ENCODE peak calls at places on chromosomes 3 and 15, in seven cellular contexts. W, H, I, Z, T, E and N are unnamed samples.

GRCh38 chr15:76904461-76905012 is 603 bp downstream of the SCAPER start:
- DNase-seq in H (peak; percentile 55), Z (peak; percentile 53), I (peak; percentile 82), W (no peak), T (no peak), E (peak; percentile 20), N (no peak)

GRCh38 chr15:31302778-31303433 is 23.7 kb upstream of the KLF13 start:
- DNase-seq in Z (no peak), I (peak; percentile 74), T (no peak), H (peak; percentile 3), W (peak; percentile 24), E (peak; percentile 17), N (no peak)

GRCh38 chr3:129673897-129674797 is 67.7 kb upstream of the PLXND1 start:
- DNase-seq in E (no peak), T (no peak), H (no peak), I (no peak), Z (no peak), W (no peak), N (no peak)

GRCh38 chr3:191070762-191071365 is 128.2 kb upstream of the OSTN start:
- DNase-seq in E (no peak), H (no peak), W (no peak), I (no peak), T (no peak), Z (no peak), N (no peak)

GRCh38 chr3:53772562-53773329 is 73.5 kb downstream of the CHDH start:
- DNase-seq in H (no peak), E (no peak), I (peak; percentile 47), W (no peak), Z (no peak), T (no peak), N (no peak)

GRCh38 chr3:15065550-15066007 is 464 bp upstream of the MRPS25 start:
- DNase-seq in Z (no peak), E (no peak), W (no peak), I (peak; percentile 47), H (no peak), T (no peak), N (no peak)

GRCh38 chr15:74653426-74654082 is 37.9 kb downstream of the CLK3 start:
- DNase-seq in H (no peak), Z (peak; percentile 52), I (no peak), W (peak; percentile 44), T (no peak), E (no peak), N (no peak)

GRCh38 chr3:125142418-125142778 is 70.2 kb downstream of the SLC12A8 start:
- DNase-seq in Z (no peak), T (no peak), H (no peak), W (no peak), I (peak; percentile 73), E (no peak), N (no peak)

GRCh38 chr3:160450846-160451245 is 1.3 kb upstream of the TRIM59 start:
- DNase-seq in Z (peak; percentile 29), I (no peak), E (no peak), H (no peak), T (no peak), W (no peak), N (no peak)

GRCh38 chr3:186529204-186529999 is 14.8 kb downstream of the CRYGS start:
- DNase-seq in I (no peak), H (no peak), E (no peak), Z (no peak), W (no peak), T (no peak), N (no peak)

GRCh38 chr15:71666723-71667122 is 143.6 kb upstream of the NR2E3 start:
- DNase-seq in H (no peak), I (no peak), E (no peak), W (no peak), Z (no peak), T (no peak), N (no peak)

GRCh38 chr3:144801890-144802289 is 830.3 kb downstream of the DIPK2A start:
- DNase-seq in T (no peak), E (no peak), I (no peak), Z (no peak), H (no peak), W (no peak), N (no peak)

GRCh38 chr3:184574552-184575430 is 13.2 kb downstream of the EPHB3 start:
- DNase-seq in W (no peak), I (peak; percentile 92), Z (peak; percentile 88), T (no peak), E (no peak), H (no peak), N (no peak)

GRCh38 chr15:82045179-82045891 is 483 bp downstream of the MEX3B start:
- DNase-seq in Z (peak; percentile 45), W (no peak), H (peak; percentile 32), T (no peak), E (peak; percentile 38), I (peak; percentile 79), N (no peak)

GRCh38 chr15:92272106-92272505 is 121.6 kb upstream of the ST8SIA2 start:
- DNase-seq in Z (no peak), T (no peak), I (no peak), E (no peak), H (no peak), W (no peak), N (no peak)

GRCh38 chr3:146682176-146682575 is 77.0 kb upstream of the PLSCR5 start:
- DNase-seq in H (no peak), Z (no peak), T (no peak), E (no peak), I (no peak), W (no peak), N (no peak)

GRCh38 chr15:89248584-89248983 is 4.8 kb downstream of the FANCI start:
- DNase-seq in T (no peak), E (no peak), H (no peak), Z (no peak), W (no peak), I (no peak), N (no peak)

GRCh38 chr3:48402907-48403306 is 27.0 kb downstream of the PLXNB1 start:
- DNase-seq in E (no peak), W (no peak), Z (no peak), H (no peak), T (no peak), I (no peak), N (no peak)

GRCh38 chr15:51114437-51115119 is 19.9 kb upstream of the TNFAIP8L3 start:
- DNase-seq in T (no peak), H (no peak), W (no peak), Z (no peak), I (no peak), E (no peak), N (no peak)

GRCh38 chr3:112470791-112471190 is 28.5 kb downstream of the BTLA start:
- DNase-seq in I (no peak), W (no peak), H (no peak), T (no peak), E (no peak), Z (no peak), N (no peak)

GRCh38 chr3:49805884-49806701 is 3.0 kb downstream of the INKA1 start:
- DNase-seq in W (no peak), I (peak; percentile 66), T (no peak), E (peak; percentile 43), Z (peak; percentile 67), H (peak; percentile 74), N (no peak)

GRCh38 chr15:89587955-89588354 is 12.7 kb downstream of the TICRR start:
- DNase-seq in T (no peak), Z (no peak), I (no peak), W (no peak), H (no peak), E (no peak), N (no peak)

DNA sequence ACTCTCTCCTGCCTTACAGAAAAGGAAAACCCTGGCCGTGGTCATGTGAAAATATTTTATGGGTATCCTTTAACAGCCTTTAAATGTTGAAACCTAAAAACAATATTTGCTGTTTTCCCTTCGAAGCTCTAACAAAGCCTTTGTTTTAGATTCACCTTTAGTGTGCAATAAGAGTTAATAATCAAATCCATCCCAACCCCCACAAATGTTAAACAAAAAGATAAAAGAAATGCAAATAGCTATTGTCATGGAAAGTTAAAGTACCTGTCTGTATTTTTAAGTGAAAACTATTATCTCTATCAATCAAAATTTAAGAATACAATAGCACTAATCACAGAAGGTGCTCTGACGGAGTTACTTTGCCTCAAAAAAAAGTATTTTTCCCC is 279.3 kb downstream of the FOXP1 start:
- DNase-seq in Z (no peak), E (no peak), H (no peak), I (no peak), W (no peak), T (no peak), N (no peak)
- H3K4me3 ChIP-seq in Z (no peak overlapping the region), E (no peak overlapping the region), H (no peak overlapping the region), I (peak overlapping the region; percentile 82), W (no peak overlapping the region), T (no peak overlapping the region), N (no peak overlapping the region)

DNA sequence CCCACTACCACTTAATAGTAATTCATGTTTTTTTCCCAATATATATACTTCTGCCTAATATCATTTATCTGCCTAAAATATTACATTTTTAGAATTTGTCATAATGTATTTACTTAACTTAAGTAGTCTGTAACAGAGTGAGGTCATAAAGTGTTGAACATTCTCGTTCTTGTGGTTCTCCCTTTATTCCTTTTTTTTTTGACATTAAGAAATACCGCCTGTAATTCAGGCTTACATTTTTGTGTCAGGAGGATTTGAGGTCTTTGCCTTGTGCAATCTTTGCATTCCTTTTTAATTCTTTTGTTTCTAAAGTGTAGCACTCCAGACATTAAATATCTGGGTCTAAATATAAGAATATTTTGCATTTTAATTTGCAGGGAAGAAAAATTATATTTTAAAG is 315.4 kb downstream of the PTPRG start:
- DNase-seq in T (no peak), Z (no peak), I (no peak), E (no peak), W (no peak), H (no peak), N (no peak)
- H3K4me3 ChIP-seq in T (no peak overlapping the region), Z (no peak overlapping the region), I (no peak overlapping the region), E (no peak overlapping the region), W (no peak overlapping the region), H (no peak overlapping the region), N (no peak overlapping the region)

DNA sequence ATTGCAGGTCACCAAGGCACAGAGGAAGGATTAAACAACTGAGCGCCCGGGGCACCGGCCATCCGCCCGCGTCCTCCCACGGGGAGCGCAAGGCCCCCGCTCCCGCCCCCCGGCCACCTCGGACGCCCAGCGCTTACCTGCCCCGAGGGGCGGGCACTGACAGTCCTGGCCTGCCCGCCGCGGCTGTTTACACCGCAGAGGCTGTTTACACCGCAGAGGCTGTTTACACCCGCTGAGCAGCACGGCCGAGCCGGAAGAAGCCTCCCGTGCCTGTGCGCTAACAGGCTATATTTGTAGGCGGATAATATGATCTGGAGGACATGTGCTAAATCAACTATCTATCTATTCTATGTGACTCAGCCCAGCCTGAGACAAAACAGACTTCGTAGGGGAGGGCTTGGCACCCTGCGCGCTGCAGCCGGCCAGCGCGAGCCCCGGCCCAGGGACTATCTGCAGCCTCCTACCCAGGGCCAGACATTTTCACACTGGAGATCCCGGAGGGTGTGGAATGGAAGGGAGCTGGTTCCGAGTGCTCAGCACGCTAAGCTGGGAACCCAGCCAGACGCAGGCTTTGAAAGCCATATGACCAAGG is at the start of gene LRRC2:
- DNase-seq in E (peak; percentile 7), H (no peak), W (no peak), I (peak; percentile 93), Z (peak; percentile 88), T (no peak), N (no peak)
- H3K4me3 ChIP-seq in E (no peak within 1 kb of the TSS), H (no peak within 1 kb of the TSS), W (peak within 1 kb of the TSS; percentile 32), I (peak within 1 kb of the TSS; percentile 84), Z (peak within 1 kb of the TSS; percentile 45), T (no peak within 1 kb of the TSS), N (peak within 1 kb of the TSS; percentile 66)

DNA sequence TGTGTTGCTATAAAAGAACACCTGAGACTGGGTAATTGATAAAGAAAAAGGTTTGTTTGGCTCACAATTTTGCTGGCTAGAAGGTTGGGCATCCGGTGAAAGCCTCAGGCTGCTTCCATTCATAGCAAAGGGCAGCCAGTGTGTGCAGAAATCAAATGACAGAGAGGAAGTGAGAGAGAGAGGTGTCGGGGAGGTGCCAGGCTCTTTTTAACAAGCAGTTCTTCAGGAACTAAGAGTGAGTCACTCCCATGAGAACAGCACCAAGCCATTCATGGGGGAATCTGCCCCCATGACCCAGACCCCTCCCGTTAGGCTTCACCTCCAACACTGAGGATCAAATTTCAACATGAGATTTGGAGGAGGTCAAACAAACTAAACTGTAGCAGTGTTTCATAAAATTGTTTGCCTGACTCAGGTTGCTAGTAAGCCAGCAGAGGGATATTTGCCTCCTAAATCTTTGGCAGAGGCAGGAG is 4.5 kb upstream of the PARP15 start:
- DNase-seq in H (no peak), Z (no peak), I (peak; percentile 68), T (peak; percentile 70), W (peak; percentile 40), E (peak; percentile 66), N (no peak)
- H3K4me3 ChIP-seq in H (no peak overlapping the region), Z (no peak overlapping the region), I (no peak overlapping the region), T (no peak overlapping the region), W (no peak overlapping the region), E (no peak overlapping the region), N (no peak overlapping the region)